ENCODE peak calls at places on chromosome X, in ten cellular contexts. V, D, R, E, G, N, I, A, X and S are unnamed samples.

GRCh38 chrX:2748171-2748814 is 3.5 kb upstream of the XG start:
- DNase-seq in V (no peak), D (no peak), R (no peak), E (no peak), G (no peak), N (no peak), I (no peak), A (no peak), X (no peak), S (no peak)

GRCh38 chrX:69062493-69062892 is 102.8 kb downstream of the PJA1 start:
- DNase-seq in V (no peak), D (no peak), R (no peak), E (no peak), G (no peak), N (no peak), I (no peak), A (no peak), X (no peak), S (no peak)

GRCh38 chrX:131441033-131441432 is 102.8 kb upstream of the OR13H1 start:
- DNase-seq in V (no peak), D (no peak), R (no peak), E (no peak), G (no peak), N (peak), I (no peak), A (no peak), X (no peak), S (no peak)

GRCh38 chrX:115553171-115553570 is 7.8 kb upstream of the PLS3 start:
- DNase-seq in V (no peak), D (no peak), R (no peak), E (peak), G (no peak), N (no peak), I (no peak), A (no peak), X (no peak), S (peak)

GRCh38 chrX:63561425-63561824 is 210.3 kb upstream of the SPIN4 start:
- DNase-seq in V (no peak), D (peak), R (peak), E (no peak), G (no peak), N (no peak), I (no peak), A (no peak), X (peak), S (no peak)

GRCh38 chrX:49053223-49054072 is 5.4 kb upstream of the CCDC120 start:
- DNase-seq in V (peak), D (peak), R (peak), E (peak), G (peak), N (no peak), I (no peak), A (peak), X (peak), S (no peak)

GRCh38 chrX:96682516-96682915 is 2.1 kb upstream of the DIAPH2 start:
- DNase-seq in V (no peak), D (no peak), R (no peak), E (no peak), G (no peak), N (no peak), I (no peak), A (no peak), X (no peak), S (no peak)

GRCh38 chrX:19715711-19716638 is 171.4 kb downstream of the SH3KBP1 start:
- DNase-seq in V (no peak), D (no peak), R (no peak), E (no peak), G (peak), N (peak), I (no peak), A (no peak), X (no peak), S (no peak)

GRCh38 chrX:13266641-13267420 is 53.0 kb downstream of the ATXN3L start:
- DNase-seq in V (no peak), D (peak), R (no peak), E (peak), G (no peak), N (no peak), I (peak), A (no peak), X (peak), S (no peak)